ENCODE peak calls at places on chromosomes 12 and 14, in eight cellular contexts. One of them, this sample, is unnamed.

GRCh38 chr12:81992461-81992860 is 233.3 kb upstream of the PPFIA2 start:
- DNase-seq in AG04450: no peak
- DNase-seq in H9: peak; percentile 62
- DNase-seq in stomach: peak; percentile 34
- DNase-seq in uterus: no peak
- DNase-seq in vagina: no peak
- DNase-seq in lower lobe of right lung: no peak
- DNase-seq in heart right ventricle: no peak
- DNase-seq in this sample: peak; percentile 37

GRCh38 chr14:52862652-52863338 is 71.4 kb upstream of the GNPNAT1 start:
- DNase-seq in AG04450: peak; percentile 71
- DNase-seq in H9: no peak
- DNase-seq in stomach: no peak
- DNase-seq in uterus: no peak
- DNase-seq in vagina: no peak
- DNase-seq in lower lobe of right lung: no peak
- DNase-seq in heart right ventricle: no peak
- DNase-seq in this sample: no peak

GRCh38 chr14:85824526-85824925 is 294.6 kb downstream of the FLRT2 start:
- DNase-seq in AG04450: no peak
- DNase-seq in H9: no peak
- DNase-seq in stomach: no peak
- DNase-seq in uterus: no peak
- DNase-seq in vagina: no peak
- DNase-seq in lower lobe of right lung: no peak
- DNase-seq in heart right ventricle: no peak
- DNase-seq in this sample: no peak

GRCh38 chr14:23125006-23125405 is 6.0 kb upstream of the CEBPE start:
- DNase-seq in AG04450: no peak
- DNase-seq in H9: no peak
- DNase-seq in stomach: no peak
- DNase-seq in uterus: no peak
- DNase-seq in vagina: no peak
- DNase-seq in lower lobe of right lung: no peak
- DNase-seq in heart right ventricle: no peak
- DNase-seq in this sample: no peak

GRCh38 chr12:41234672-41235071 is 46.6 kb downstream of the PDZRN4 start:
- DNase-seq in AG04450: no peak
- DNase-seq in H9: no peak
- DNase-seq in stomach: no peak
- DNase-seq in uterus: no peak
- DNase-seq in vagina: no peak
- DNase-seq in lower lobe of right lung: no peak
- DNase-seq in heart right ventricle: no peak
- DNase-seq in this sample: no peak

GRCh38 chr14:61812347-61813100 is 50.3 kb downstream of the SNAPC1 start:
- DNase-seq in AG04450: no peak
- DNase-seq in H9: peak; percentile 52
- DNase-seq in stomach: no peak
- DNase-seq in uterus: no peak
- DNase-seq in vagina: no peak
- DNase-seq in lower lobe of right lung: no peak
- DNase-seq in heart right ventricle: no peak
- DNase-seq in this sample: no peak

GRCh38 chr12:94174576-94174975 is 26.2 kb downstream of the PLXNC1 start:
- DNase-seq in AG04450: no peak
- DNase-seq in H9: no peak
- DNase-seq in stomach: no peak
- DNase-seq in uterus: no peak
- DNase-seq in vagina: no peak
- DNase-seq in lower lobe of right lung: peak; percentile 66
- DNase-seq in heart right ventricle: no peak
- DNase-seq in this sample: no peak

GRCh38 chr14:100446572-100446971 is 123.4 kb downstream of the SLC25A47 start:
- DNase-seq in AG04450: no peak
- DNase-seq in H9: peak; percentile 89
- DNase-seq in stomach: no peak
- DNase-seq in uterus: no peak
- DNase-seq in vagina: no peak
- DNase-seq in lower lobe of right lung: no peak
- DNase-seq in heart right ventricle: no peak
- DNase-seq in this sample: peak; percentile 63

GRCh38 chr12:116765271-116765670 is 27.2 kb downstream of the RNFT2 start:
- DNase-seq in AG04450: no peak
- DNase-seq in H9: no peak
- DNase-seq in stomach: no peak
- DNase-seq in uterus: no peak
- DNase-seq in vagina: no peak
- DNase-seq in lower lobe of right lung: no peak
- DNase-seq in heart right ventricle: no peak
- DNase-seq in this sample: no peak

GRCh38 chr12:1590083-1590979 is 4.0 kb downstream of the FBXL14 start:
- DNase-seq in AG04450: no peak
- DNase-seq in H9: peak; percentile 85
- DNase-seq in stomach: no peak
- DNase-seq in uterus: no peak
- DNase-seq in vagina: no peak
- DNase-seq in lower lobe of right lung: no peak
- DNase-seq in heart right ventricle: peak; percentile 25
- DNase-seq in this sample: no peak

GRCh38 chr12:69653703-69654102 is 43.0 kb upstream of the LRRC10 start:
- DNase-seq in AG04450: no peak
- DNase-seq in H9: no peak
- DNase-seq in stomach: no peak
- DNase-seq in uterus: no peak
- DNase-seq in vagina: no peak
- DNase-seq in lower lobe of right lung: no peak
- DNase-seq in heart right ventricle: no peak
- DNase-seq in this sample: no peak

GRCh38 chr12:79891506-79892162 is 43.3 kb downstream of the PPP1R12A start:
- DNase-seq in AG04450: no peak
- DNase-seq in H9: no peak
- DNase-seq in stomach: no peak
- DNase-seq in uterus: no peak
- DNase-seq in vagina: no peak
- DNase-seq in lower lobe of right lung: no peak
- DNase-seq in heart right ventricle: no peak
- DNase-seq in this sample: no peak
- H3K27ac ChIP-seq in AG04450: no peak overlapping the region
- H3K27ac ChIP-seq in H9: no peak overlapping the region
- H3K27ac ChIP-seq in stomach: no peak overlapping the region
- H3K27ac ChIP-seq in uterus: no peak overlapping the region
- H3K27ac ChIP-seq in vagina: no peak overlapping the region
- H3K27ac ChIP-seq in lower lobe of right lung: no peak overlapping the region
- H3K27ac ChIP-seq in heart right ventricle: no peak overlapping the region
- H3K27ac ChIP-seq in this sample: no peak overlapping the region

GRCh38 chr14:72284176-72284575 is 351.9 kb downstream of the RGS6 start:
- DNase-seq in AG04450: no peak
- DNase-seq in H9: no peak
- DNase-seq in stomach: no peak
- DNase-seq in uterus: no peak
- DNase-seq in vagina: no peak
- DNase-seq in lower lobe of right lung: no peak
- DNase-seq in heart right ventricle: no peak
- DNase-seq in this sample: no peak
- H3K9me3 ChIP-seq in AG04450: peaks cover 8% of the 10 kb centered on the region
- H3K9me3 ChIP-seq in H9: peaks cover 11% of the 10 kb centered on the region
- H3K9me3 ChIP-seq in stomach: peaks cover 46% of the 10 kb centered on the region
- H3K9me3 ChIP-seq in uterus: no peaks in the 10 kb centered on the region
- H3K9me3 ChIP-seq in vagina: no peaks in the 10 kb centered on the region
- H3K9me3 ChIP-seq in lower lobe of right lung: peaks cover 23% of the 10 kb centered on the region
- H3K9me3 ChIP-seq in heart right ventricle: peaks cover 37% of the 10 kb centered on the region
- H3K9me3 ChIP-seq in this sample: peaks cover 4% of the 10 kb centered on the region

DNA sequence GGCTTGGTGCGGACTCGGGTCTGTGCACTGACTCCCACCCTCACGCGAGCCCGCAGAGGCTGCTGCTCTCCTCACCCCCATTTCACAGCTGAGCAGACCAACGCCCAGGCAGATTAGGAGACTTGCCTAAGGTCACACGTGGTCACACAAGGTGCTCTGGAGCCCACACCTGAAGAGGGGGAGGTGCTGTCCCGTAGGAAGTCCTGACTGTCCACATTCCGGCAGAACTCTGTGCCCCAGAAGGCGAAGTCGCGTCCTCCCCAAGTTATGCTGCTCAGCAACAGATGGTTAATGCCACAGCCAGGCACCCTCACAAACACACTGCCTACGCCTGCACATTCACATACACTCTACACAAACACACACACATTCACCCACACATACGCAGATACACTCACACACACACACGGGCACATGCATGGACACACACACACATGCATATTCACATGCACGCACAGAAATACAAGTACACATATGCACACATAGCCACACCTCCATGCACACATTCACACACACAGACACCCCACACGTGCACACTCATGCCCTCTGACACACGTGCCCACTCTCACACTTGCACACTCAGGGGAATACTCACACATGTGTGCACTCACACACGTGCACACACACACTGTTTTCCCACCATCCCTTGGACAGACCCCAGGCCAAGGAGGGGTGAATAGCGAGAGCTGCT is 4.0 kb downstream of the C14orf180 start:
- DNase-seq in AG04450: no peak
- DNase-seq in H9: no peak
- DNase-seq in stomach: no peak
- DNase-seq in uterus: no peak
- DNase-seq in vagina: no peak
- DNase-seq in lower lobe of right lung: no peak
- DNase-seq in heart right ventricle: no peak
- DNase-seq in this sample: no peak
- H3K27me3 ChIP-seq in AG04450: peaks cover 9% of the 10 kb centered on the region
- H3K27me3 ChIP-seq in H9: no peaks in the 10 kb centered on the region
- H3K27me3 ChIP-seq in stomach: no peaks in the 10 kb centered on the region
- H3K27me3 ChIP-seq in uterus: no peaks in the 10 kb centered on the region
- H3K27me3 ChIP-seq in vagina: no peaks in the 10 kb centered on the region
- H3K27me3 ChIP-seq in lower lobe of right lung: peaks cover 36% of the 10 kb centered on the region
- H3K27me3 ChIP-seq in heart right ventricle: no peaks in the 10 kb centered on the region
- H3K27me3 ChIP-seq in this sample: no peaks in the 10 kb centered on the region

GRCh38 chr14:102049258-102050025 is 37.4 kb downstream of the HSP90AA1 start:
- DNase-seq in AG04450: no peak
- DNase-seq in H9: no peak
- DNase-seq in stomach: no peak
- DNase-seq in uterus: no peak
- DNase-seq in vagina: no peak
- DNase-seq in lower lobe of right lung: no peak
- DNase-seq in heart right ventricle: no peak
- DNase-seq in this sample: no peak

GRCh38 chr14:102044566-102044965 is 42.3 kb downstream of the HSP90AA1 start:
- DNase-seq in AG04450: no peak
- DNase-seq in H9: no peak
- DNase-seq in stomach: no peak
- DNase-seq in uterus: no peak
- DNase-seq in vagina: no peak
- DNase-seq in lower lobe of right lung: no peak
- DNase-seq in heart right ventricle: no peak
- DNase-seq in this sample: no peak

GRCh38 chr14:102043251-102044025 is 43.4 kb downstream of the HSP90AA1 start:
- DNase-seq in AG04450: no peak
- DNase-seq in H9: no peak
- DNase-seq in stomach: no peak
- DNase-seq in uterus: no peak
- DNase-seq in vagina: no peak
- DNase-seq in lower lobe of right lung: no peak
- DNase-seq in heart right ventricle: peak; percentile 61
- DNase-seq in this sample: no peak

GRCh38 chr14:102047808-102048540 is 38.9 kb downstream of the HSP90AA1 start:
- DNase-seq in AG04450: no peak
- DNase-seq in H9: no peak
- DNase-seq in stomach: no peak
- DNase-seq in uterus: no peak
- DNase-seq in vagina: no peak
- DNase-seq in lower lobe of right lung: no peak
- DNase-seq in heart right ventricle: no peak
- DNase-seq in this sample: no peak

DNA sequence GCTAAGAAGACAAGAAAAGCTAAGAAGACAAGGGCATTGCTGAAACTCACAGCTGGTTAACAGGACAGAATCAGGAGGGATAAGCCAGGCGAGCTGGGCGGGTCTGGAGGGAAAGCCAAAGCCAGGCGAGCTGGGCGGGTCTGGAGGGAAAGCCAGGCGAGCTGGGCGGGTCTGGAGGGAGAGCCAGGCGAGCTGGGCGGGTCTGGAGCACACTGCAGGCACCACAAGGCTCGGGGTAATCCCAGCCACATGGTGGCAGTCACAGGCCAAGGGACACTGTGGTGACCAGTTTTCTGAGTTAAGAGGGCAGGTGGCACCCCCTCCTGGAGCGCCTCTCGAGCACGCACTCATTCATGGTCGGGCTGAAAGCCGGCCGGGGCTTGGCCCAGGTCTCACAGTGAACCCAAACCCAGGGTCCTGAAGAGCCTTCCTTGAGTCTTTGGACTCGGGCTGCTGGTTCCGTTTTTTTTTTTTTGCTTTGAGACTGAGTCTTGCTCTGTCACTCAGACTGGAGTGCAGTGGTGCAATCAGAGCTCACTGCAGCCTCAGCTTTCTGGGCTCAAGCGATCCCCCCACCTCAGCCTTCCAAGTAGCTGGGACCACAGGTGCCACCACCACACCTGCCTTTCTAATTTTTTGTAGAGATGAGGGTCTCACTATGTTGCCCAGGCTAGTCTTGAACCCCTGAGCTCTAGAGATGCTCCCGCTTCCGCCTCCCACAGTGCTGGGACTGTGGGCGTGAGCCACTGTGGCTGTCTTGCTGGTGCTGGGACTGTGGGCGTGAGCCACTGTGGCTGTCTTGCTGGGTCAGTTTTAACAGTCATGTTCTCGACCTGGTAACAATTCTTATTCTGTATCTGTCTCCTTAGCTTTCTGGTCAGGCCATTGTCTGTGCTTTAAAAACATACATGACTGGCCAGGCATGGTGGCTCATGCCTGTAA is 40.2 kb downstream of the HSP90AA1 start:
- DNase-seq in AG04450: no peak
- DNase-seq in H9: peak; percentile 97
- DNase-seq in stomach: peak; percentile 92
- DNase-seq in uterus: peak; percentile 85
- DNase-seq in vagina: no peak
- DNase-seq in lower lobe of right lung: peak; percentile 84
- DNase-seq in heart right ventricle: peak; percentile 86
- DNase-seq in this sample: peak; percentile 87
- H3K27ac ChIP-seq in AG04450: no peak overlapping the region
- H3K27ac ChIP-seq in H9: no peak overlapping the region
- H3K27ac ChIP-seq in stomach: peak overlapping the region; percentile 47
- H3K27ac ChIP-seq in uterus: peak overlapping the region; percentile 32
- H3K27ac ChIP-seq in vagina: peak overlapping the region; percentile 52
- H3K27ac ChIP-seq in lower lobe of right lung: no peak overlapping the region
- H3K27ac ChIP-seq in heart right ventricle: no peak overlapping the region
- H3K27ac ChIP-seq in this sample: no peak overlapping the region